ENCODE peak calls at places on chromosomes 3 and 15, in six cellular contexts. T is substantia nigra, Q is Peyer's patch, S is astrocyte, N is heart left ventricle, B is DND-41. U is an unnamed sample.

GRCh38 chr3:16026753-16027152 is 147.7 kb upstream of the GALNT15 start:
- DNase-seq in T (no peak), Q (no peak), S (peak; percentile 25), N (no peak), B (no peak), U (no peak)

GRCh38 chr3:151460240-151460639 is 621 bp downstream of the IGSF10 start:
- DNase-seq in T (no peak), Q (no peak), S (peak; percentile 25), N (no peak), B (no peak), U (no peak)

GRCh38 chr3:150255416-150255815 is 152.7 kb upstream of the TSC22D2 start:
- DNase-seq in T (peak; percentile 10), Q (no peak), S (no peak), N (peak; percentile 86), B (no peak), U (no peak)

GRCh38 chr3:156321934-156322333 is 201.6 kb downstream of the KCNAB1 start:
- DNase-seq in T (peak; percentile 17), Q (no peak), S (no peak), N (no peak), B (no peak), U (no peak)

GRCh38 chr15:73599934-73600333 is 33.3 kb downstream of the NPTN start:
- DNase-seq in T (no peak), Q (no peak), S (peak; percentile 19), N (no peak), B (no peak), U (no peak)

GRCh38 chr15:86336051-86336788 is 256.5 kb downstream of the AGBL1 start:
- DNase-seq in T (no peak), Q (no peak), S (peak; percentile 95), N (no peak), B (peak; percentile 46), U (no peak)

GRCh38 chr3:175146258-175146657 is 287.1 kb downstream of the NAALADL2 start:
- DNase-seq in T (no peak), Q (no peak), S (no peak), N (no peak), B (no peak), U (no peak)

GRCh38 chr3:158098834-158099424 is 7.3 kb downstream of the SHOX2 start:
- DNase-seq in T (no peak), Q (no peak), S (no peak), N (no peak), B (no peak), U (no peak)

GRCh38 chr3:120681018-120681417 is 1.0 kb downstream of the HGD start:
- DNase-seq in T (no peak), Q (no peak), S (no peak), N (no peak), B (no peak), U (no peak)

GRCh38 chr3:88997276-88997675 is 110.1 kb upstream of the EPHA3 start:
- DNase-seq in T (no peak), Q (no peak), S (no peak), N (no peak), B (no peak), U (no peak)

GRCh38 chr3:195156286-195156890 is 114.6 kb downstream of the XXYLT1 start:
- DNase-seq in T (no peak), Q (no peak), S (no peak), N (no peak), B (no peak), U (no peak)

GRCh38 chr3:195160908-195161434 is 110.0 kb downstream of the XXYLT1 start:
- DNase-seq in T (no peak), Q (no peak), S (no peak), N (no peak), B (no peak), U (no peak)

GRCh38 chr3:195160257-195160898 is 110.6 kb downstream of the XXYLT1 start:
- DNase-seq in T (no peak), Q (no peak), S (no peak), N (no peak), B (no peak), U (no peak)

GRCh38 chr3:195159819-195160175 is 111.2 kb downstream of the XXYLT1 start:
- DNase-seq in T (no peak), Q (no peak), S (no peak), N (no peak), B (no peak), U (no peak)

GRCh38 chr3:195159117-195159818 is 111.7 kb downstream of the XXYLT1 start:
- DNase-seq in T (no peak), Q (no peak), S (no peak), N (peak; percentile 57), B (no peak), U (no peak)
- H3K27ac ChIP-seq in T (no peak overlapping the region), Q (peak overlapping the region; percentile 76), S (no peak overlapping the region), N (no peak overlapping the region), B (no peak overlapping the region), U (no peak overlapping the region)

DNA sequence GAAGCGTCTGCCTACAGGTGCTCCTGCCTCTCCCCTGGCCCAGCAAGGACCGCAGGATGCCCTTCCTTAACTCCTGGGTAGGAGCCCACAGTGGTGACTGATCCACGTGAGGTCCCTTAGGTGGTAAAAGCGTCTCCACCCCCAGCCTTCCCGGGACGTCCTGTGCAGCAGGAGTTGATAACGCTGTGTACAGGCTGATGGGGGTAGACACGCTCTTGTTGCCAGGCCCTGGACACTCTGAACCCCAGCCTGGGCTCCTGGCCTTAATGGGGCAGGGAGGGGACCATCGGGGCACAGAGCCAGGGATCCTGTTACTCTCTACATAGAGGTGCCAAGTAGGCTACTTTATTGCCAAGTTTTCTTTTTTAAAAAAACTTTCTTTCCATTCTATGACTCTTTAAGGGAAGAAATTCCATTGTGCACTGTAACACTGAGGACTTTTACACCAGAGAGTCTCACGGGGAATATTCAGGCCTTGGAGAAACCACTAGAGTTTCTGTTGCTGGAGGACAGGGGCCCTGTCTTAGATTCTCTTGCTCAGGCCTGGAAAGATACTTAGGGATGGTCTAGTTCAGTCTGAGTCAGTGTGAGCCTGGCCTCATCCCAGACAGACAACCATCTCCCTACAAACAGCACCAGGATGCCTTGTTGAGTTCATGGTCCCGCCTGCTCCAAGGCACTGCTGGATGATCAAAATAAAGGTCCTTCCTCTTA is 104.3 kb upstream of the RNU6-1 start:
- DNase-seq in T (no peak), Q (no peak), S (no peak), N (peak; percentile 87), B (no peak), U (peak; percentile 96)
- H3K27ac ChIP-seq in T (no peak overlapping the region), Q (no peak overlapping the region), S (no peak overlapping the region), N (peak overlapping the region; percentile 58), B (no peak overlapping the region), U (peak overlapping the region; percentile 91)

DNA sequence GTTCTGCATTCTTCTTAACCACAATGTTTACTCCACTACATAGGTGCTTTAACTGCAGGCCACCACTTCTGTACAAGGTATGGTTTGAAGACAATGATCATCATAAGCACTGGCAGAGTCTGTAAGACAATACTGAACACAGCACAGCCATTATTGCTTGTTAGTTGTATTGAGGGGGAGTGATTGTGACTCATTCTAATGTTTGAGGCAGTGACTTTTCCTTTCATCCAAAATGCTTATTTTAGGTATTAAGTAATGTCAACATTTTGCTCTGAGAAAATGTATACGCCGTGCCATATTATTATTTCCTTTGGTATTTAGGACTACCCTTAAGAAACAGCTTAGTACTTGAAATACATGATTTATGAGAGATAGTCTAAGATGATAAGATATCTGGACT is 618.2 kb upstream of the ZNF717 start:
- DNase-seq in T (no peak), Q (no peak), S (peak; percentile 8), N (no peak), B (no peak), U (no peak)
- H3K27ac ChIP-seq in T (no peak overlapping the region), Q (no peak overlapping the region), S (no peak overlapping the region), N (no peak overlapping the region), B (no peak overlapping the region), U (no peak overlapping the region)

GRCh38 chr3:80994085-80994665 is 767.3 kb downstream of the GBE1 start:
- DNase-seq in T (no peak), Q (no peak), S (no peak), N (no peak), B (no peak), U (no peak)
- H3K27ac ChIP-seq in T (no peak overlapping the region), Q (no peak overlapping the region), S (no peak overlapping the region), N (no peak overlapping the region), B (no peak overlapping the region), U (no peak overlapping the region)